ENCODE peak calls at places on chromosomes 5 and 9, in nine cellular contexts. Y is SK-N-MC, V is endothelial cell of umbilical vein, B is PC-3, M is fibroblast of lung, U is HepG2, J is GM23338, P is DND-41, O is A673. Q is an unnamed sample.

GRCh38 chr5:135553688-135554462 is 18.1 kb upstream of the NEUROG1 start:
- DNase-seq in Y (no peak), V (no peak), B (peak), M (no peak), U (peak), J (peak), P (no peak), O (peak), Q (no peak)

GRCh38 chr5:122180863-122181519 is 51.6 kb downstream of the ZNF474 start:
- DNase-seq in Y (no peak), V (peak), B (peak), M (peak), U (no peak), J (no peak), P (no peak), O (no peak), Q (no peak)

GRCh38 chr9:94855919-94856318 is 129.4 kb downstream of the AOPEP start:
- DNase-seq in Y (no peak), V (no peak), B (no peak), M (no peak), U (no peak), J (no peak), P (no peak), O (no peak), Q (no peak)

GRCh38 chr5:147418613-147419012 is 91.3 kb downstream of the DPYSL3 start:
- DNase-seq in Y (no peak), V (no peak), B (no peak), M (no peak), U (no peak), J (no peak), P (no peak), O (no peak), Q (no peak)

GRCh38 chr5:148981353-148981752 is 81.5 kb downstream of the SH3TC2 start:
- DNase-seq in Y (no peak), V (no peak), B (no peak), M (no peak), U (no peak), J (no peak), P (no peak), O (no peak), Q (no peak)

GRCh38 chr5:143002459-143003327 is 232.5 kb downstream of the ARHGAP26 start:
- DNase-seq in Y (peak), V (peak), B (peak), M (peak), U (no peak), J (peak), P (peak), O (peak), Q (no peak)

GRCh38 chr9:111842313-111842712 is 47.6 kb upstream of the SHOC1 start:
- DNase-seq in Y (no peak), V (no peak), B (no peak), M (peak), U (no peak), J (no peak), P (no peak), O (no peak), Q (no peak)

GRCh38 chr5:56279979-56280378 is 46.8 kb upstream of the ANKRD55 start:
- DNase-seq in Y (no peak), V (peak), B (peak), M (peak), U (peak), J (no peak), P (no peak), O (peak), Q (no peak)

GRCh38 chr5:150410524-150411244 is 2.0 kb downstream of the CD74 start:
- DNase-seq in Y (peak), V (peak), B (peak), M (peak), U (peak), J (peak), P (peak), O (peak), Q (peak)

GRCh38 chr5:5018560-5018935 is 121.6 kb upstream of the ADAMTS16 start:
- DNase-seq in Y (no peak), V (no peak), B (peak), M (no peak), U (no peak), J (no peak), P (peak), O (no peak), Q (no peak)

GRCh38 chr5:56337715-56338319 is 104.7 kb upstream of the ANKRD55 start:
- DNase-seq in Y (no peak), V (peak), B (no peak), M (no peak), U (no peak), J (no peak), P (no peak), O (no peak), Q (no peak)

GRCh38 chr5:123813937-123814624 is 302.1 kb downstream of the CSNK1G3 start:
- DNase-seq in Y (no peak), V (peak), B (peak), M (peak), U (no peak), J (no peak), P (no peak), O (peak), Q (no peak)

GRCh38 chr9:6354072-6354686 is 26.0 kb downstream of the TPD52L3 start:
- DNase-seq in Y (peak), V (peak), B (peak), M (peak), U (peak), J (peak), P (peak), O (peak), Q (no peak)

GRCh38 chr5:41413067-41413466 is 97.3 kb downstream of the PLCXD3 start:
- DNase-seq in Y (no peak), V (no peak), B (peak), M (peak), U (no peak), J (no peak), P (no peak), O (no peak), Q (no peak)

GRCh38 chr9:124776952-124777645 is at the start of gene OLFML2A:
- DNase-seq in Y (no peak), V (no peak), B (peak), M (no peak), U (no peak), J (peak), P (no peak), O (peak), Q (no peak)
- TF ChIP-seq EZH2 in Y (no peak), V (peak), B (no peak), M (no peak), U (no peak), J (no peak), P (no peak), O (no peak), Q (no peak)

DNA sequence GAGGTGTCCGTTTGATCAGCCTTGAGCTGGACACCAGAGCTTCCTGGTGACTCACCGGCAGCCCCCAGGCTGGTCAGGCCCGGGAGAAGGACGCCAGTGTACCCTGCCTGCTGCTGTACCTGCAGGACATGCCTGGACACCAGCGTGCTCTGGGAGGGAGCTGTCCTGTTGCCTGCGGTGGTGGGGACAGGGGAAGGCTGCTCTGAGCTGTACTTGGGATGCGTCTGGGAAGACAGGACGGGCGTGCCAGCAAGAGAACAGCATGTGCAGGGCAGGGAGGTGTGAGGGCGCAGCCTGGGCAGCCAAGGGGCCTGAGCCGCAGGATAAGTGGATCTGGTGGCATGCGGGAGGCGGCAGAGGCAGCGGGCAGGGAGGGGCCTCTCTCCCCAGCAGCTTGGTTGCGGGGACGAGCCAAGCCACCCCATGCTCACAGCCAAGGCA is 32.8 kb upstream of the TTLL11 start:
- DNase-seq in Y (no peak), V (peak), B (peak), M (no peak), U (peak), J (no peak), P (no peak), O (no peak), Q (peak)
- H3K4me3 ChIP-seq in Y (no peak), V (no peak), B (no peak), M (peak), U (no peak), J (peak), P (no peak), O (peak), Q (peak)

DNA sequence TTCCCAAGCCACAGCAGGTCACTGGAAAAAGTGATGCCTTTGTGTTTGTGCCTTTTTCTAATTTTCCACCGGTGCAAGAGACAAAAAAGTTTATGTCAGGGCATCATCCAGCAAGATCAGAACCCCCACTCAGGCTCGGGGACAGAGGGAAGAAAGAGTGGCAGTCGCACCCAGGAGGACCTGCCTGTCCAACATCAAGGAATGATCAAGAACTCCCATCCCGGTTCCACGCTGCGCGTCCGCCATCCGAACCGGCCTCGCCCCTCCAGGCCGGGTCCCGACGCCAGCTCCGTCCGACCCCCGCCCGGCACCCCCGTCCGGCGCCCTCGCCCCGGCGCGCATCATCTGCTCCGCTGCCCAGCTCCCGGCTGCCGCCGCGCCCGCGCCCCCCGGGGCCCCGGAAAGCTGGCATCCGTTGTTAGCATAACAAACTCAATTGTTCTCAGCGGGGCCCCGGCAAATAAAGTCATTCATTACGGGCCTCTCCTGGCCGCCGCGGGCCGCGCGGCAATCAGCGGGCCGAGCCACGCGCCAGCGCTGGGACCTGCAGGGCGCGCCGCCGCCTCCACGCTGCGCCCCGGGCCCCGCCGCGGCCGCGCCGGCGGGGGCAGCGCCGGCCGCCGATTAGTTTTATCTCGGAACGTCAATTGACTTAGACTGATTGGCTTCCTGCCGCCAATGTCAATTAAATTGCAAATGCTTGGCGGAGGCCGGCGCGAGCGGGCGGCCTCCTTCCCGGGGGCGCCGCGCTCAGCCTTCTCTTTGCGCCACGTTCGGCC is 48.1 kb downstream of the PAX5 start:
- DNase-seq in Y (no peak), V (no peak), B (no peak), M (no peak), U (no peak), J (peak), P (no peak), O (peak), Q (no peak)
- TF ChIP-seq EZH2 in Y (no peak), V (peak), B (no peak), M (peak), U (no peak), J (peak), P (no peak), O (no peak), Q (peak)

DNA sequence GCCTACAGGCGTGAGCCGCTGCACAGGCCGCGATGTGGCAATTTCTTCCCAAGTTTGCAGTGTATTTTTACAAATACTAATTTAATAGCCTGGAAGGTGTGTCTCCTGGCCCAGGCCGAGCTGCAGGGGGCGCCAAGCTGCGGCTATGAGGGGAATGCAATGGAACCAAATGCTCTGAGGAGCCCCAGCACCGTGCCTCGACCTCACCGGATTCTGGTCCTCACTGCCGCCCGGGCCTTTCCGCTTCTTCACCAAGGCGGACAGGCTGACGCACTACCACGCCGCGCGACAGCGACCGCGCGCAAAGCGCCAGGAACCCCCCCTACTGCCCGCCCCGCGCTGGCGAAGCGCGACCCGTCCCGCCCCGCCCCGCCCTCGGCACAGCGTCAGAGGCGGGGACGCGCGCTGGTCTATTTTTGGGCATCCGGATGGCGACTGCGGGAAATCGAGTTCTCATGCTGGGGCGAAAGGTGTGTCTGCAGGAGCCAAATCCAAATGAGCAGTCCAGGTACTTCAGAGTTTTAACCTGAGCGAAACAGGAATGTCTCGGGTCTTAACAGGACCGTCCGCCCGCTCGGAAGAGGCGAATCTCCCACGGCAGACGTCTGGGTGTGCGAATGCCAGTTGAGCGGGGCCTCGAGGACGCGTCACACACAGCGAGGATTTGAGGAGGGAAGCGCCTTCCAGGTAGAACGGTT is 31.7 kb upstream of the PRXL2C start:
- DNase-seq in Y (no peak), V (peak), B (no peak), M (peak), U (no peak), J (peak), P (no peak), O (peak), Q (no peak)
- H3K4me3 ChIP-seq in Y (no peak), V (peak), B (no peak), M (peak), U (no peak), J (peak), P (no peak), O (peak), Q (peak)

Q was measured in keratinocyte.